ENCODE peak calls at places on chromosomes 1 and 21, in six cellular contexts. Z, H, A, Y, J and S are unnamed samples.

GRCh38 chr1:153796786-153797659 is 21.8 kb downstream of the SLC27A3 start:
- DNase-seq in Z (peak), H (peak), A (peak), Y (peak), J (peak), S (peak)

GRCh38 chr1:24795236-24795635 is 50.0 kb downstream of the CLIC4 start:
- DNase-seq in Z (peak), H (no peak), A (no peak), Y (no peak), J (no peak), S (no peak)

GRCh38 chr1:228405979-228406265 is 713 bp downstream of the TRIM11 start:
- DNase-seq in Z (no peak), H (no peak), A (no peak), Y (no peak), J (no peak), S (no peak)

GRCh38 chr1:121587777-121588176 is 403.0 kb downstream of the SRGAP2C start:
- DNase-seq in Z (peak), H (no peak), A (no peak), Y (no peak), J (peak), S (no peak)

GRCh38 chr1:36099681-36100341 is 11.1 kb downstream of the ADPRS start:
- DNase-seq in Z (peak), H (peak), A (peak), Y (peak), J (peak), S (peak)

GRCh38 chr1:203129501-203130231 is 2.1 kb downstream of the ADORA1 start:
- DNase-seq in Z (peak), H (no peak), A (no peak), Y (peak), J (no peak), S (no peak)

GRCh38 chr1:6125366-6125765 is 54.8 kb downstream of the CHD5 start:
- DNase-seq in Z (no peak), H (no peak), A (no peak), Y (no peak), J (no peak), S (no peak)

GRCh38 chr1:89546082-89546889 is 21.7 kb downstream of the LRRC8B start:
- DNase-seq in Z (peak), H (no peak), A (no peak), Y (no peak), J (peak), S (no peak)

GRCh38 chr1:227541796-227542152 is 21.6 kb upstream of the ZNF678 start:
- DNase-seq in Z (no peak), H (no peak), A (no peak), Y (peak), J (no peak), S (no peak)

GRCh38 chr1:248343451-248343850 is 5.1 kb upstream of the OR14C36 start:
- DNase-seq in Z (no peak), H (no peak), A (no peak), Y (no peak), J (no peak), S (no peak)

GRCh38 chr21:15139881-15140280 is 75.1 kb upstream of the NRIP1 start:
- DNase-seq in Z (no peak), H (no peak), A (no peak), Y (no peak), J (no peak), S (no peak)

GRCh38 chr1:182259229-182259872 is 132.2 kb downstream of the GLUL start:
- DNase-seq in Z (peak), H (peak), A (no peak), Y (no peak), J (peak), S (no peak)

GRCh38 chr1:190353538-190354101 is 124.0 kb downstream of the BRINP3 start:
- DNase-seq in Z (no peak), H (no peak), A (no peak), Y (no peak), J (peak), S (no peak)

GRCh38 chr1:220775238-220775853 is 11.4 kb upstream of the MTARC1 start:
- DNase-seq in Z (peak), H (peak), A (no peak), Y (peak), J (peak), S (peak)

GRCh38 chr1:47333578-47333921 is at the start of gene CMPK1:
- DNase-seq in Z (peak), H (peak), A (peak), Y (peak), J (peak), S (peak)

GRCh38 chr1:26570287-26570686 is 40.7 kb downstream of the RPS6KA1 start:
- DNase-seq in Z (peak), H (no peak), A (no peak), Y (no peak), J (no peak), S (no peak)

GRCh38 chr1:186498071-186498470 is 37.2 kb upstream of the PDC start:
- DNase-seq in Z (no peak), H (no peak), A (no peak), Y (no peak), J (no peak), S (no peak)

GRCh38 chr1:93846151-93846928 is 32.7 kb downstream of the DNTTIP2 start:
- DNase-seq in Z (peak), H (peak), A (peak), Y (peak), J (peak), S (peak)

GRCh38 chr1:86774305-86775304 is 70.2 kb downstream of the SH3GLB1 start:
- DNase-seq in Z (peak), H (peak), A (peak), Y (no peak), J (peak), S (peak)

GRCh38 chr1:118927826-118928225 is 60.3 kb downstream of the TBX15 start:
- DNase-seq in Z (no peak), H (no peak), A (no peak), Y (no peak), J (no peak), S (no peak)

GRCh38 chr1:25006770-25007169 is 76.7 kb upstream of the RUNX3 start:
- DNase-seq in Z (no peak), H (no peak), A (no peak), Y (no peak), J (no peak), S (no peak)

GRCh38 chr1:14602131-14602530 is 3.6 kb downstream of the KAZN start:
- DNase-seq in Z (peak), H (no peak), A (no peak), Y (peak), J (no peak), S (peak)

GRCh38 chr1:31315902-31316301 is 19.1 kb downstream of the ZCCHC17 start:
- DNase-seq in Z (no peak), H (no peak), A (no peak), Y (no peak), J (no peak), S (no peak)

GRCh38 chr21:28590722-28591121 is 402.0 kb downstream of the LTN1 start:
- DNase-seq in Z (no peak), H (no peak), A (no peak), Y (no peak), J (no peak), S (peak)

GRCh38 chr1:64845831-64846425 is 101.1 kb downstream of the RAVER2 start:
- DNase-seq in Z (no peak), H (no peak), A (no peak), Y (no peak), J (no peak), S (no peak)

GRCh38 chr1:20308569-20308968 is 17.9 kb downstream of the VWA5B1 start:
- DNase-seq in Z (no peak), H (no peak), A (no peak), Y (peak), J (no peak), S (no peak)

GRCh38 chr1:183143576-183144315 is 42.3 kb upstream of the LAMC2 start:
- DNase-seq in Z (no peak), H (no peak), A (no peak), Y (no peak), J (no peak), S (no peak)

GRCh38 chr1:228060458-228061190 is 21.9 kb upstream of the ARF1 start:
- DNase-seq in Z (peak), H (no peak), A (no peak), Y (peak), J (no peak), S (peak)

GRCh38 chr1:9615316-9616063 is 26.8 kb downstream of the TMEM201 start:
- DNase-seq in Z (peak), H (peak), A (peak), Y (peak), J (peak), S (peak)

GRCh38 chr1:22039594-22040347 is 12.7 kb upstream of the CDC42 start:
- DNase-seq in Z (peak), H (peak), A (no peak), Y (no peak), J (peak), S (no peak)

GRCh38 chr1:177128665-177129281 is 35.7 kb downstream of the ASTN1 start:
- DNase-seq in Z (no peak), H (no peak), A (no peak), Y (no peak), J (no peak), S (no peak)

GRCh38 chr1:109847251-109847650 is 63.4 kb upstream of the CSF1 start:
- DNase-seq in Z (no peak), H (no peak), A (no peak), Y (no peak), J (no peak), S (no peak)

GRCh38 chr1:41241748-41242644 is at the start of gene SCMH1:
- DNase-seq in Z (peak), H (peak), A (no peak), Y (peak), J (peak), S (peak)

DNA sequence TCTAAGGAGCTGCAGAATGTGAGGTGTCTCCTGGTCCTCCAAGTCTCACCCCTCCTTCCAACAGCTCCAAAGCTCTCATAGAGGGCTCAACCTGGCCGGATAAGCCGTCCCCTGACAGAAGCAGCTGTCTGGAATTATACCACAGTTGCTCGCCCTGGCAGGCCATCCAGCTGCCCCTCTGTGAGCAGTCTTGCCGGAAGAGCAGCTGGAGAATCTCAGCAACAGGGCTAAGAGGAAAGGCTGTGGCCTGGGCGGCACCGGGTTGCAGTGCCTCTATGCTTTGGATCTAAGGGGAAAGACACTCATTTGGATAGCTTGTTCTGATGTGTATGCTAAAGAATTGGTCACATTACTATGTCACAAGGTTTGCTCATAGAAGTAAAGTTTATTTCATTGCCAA is 12.4 kb downstream of the TMCC2 start:
- DNase-seq in Z (no peak), H (no peak), A (no peak), Y (no peak), J (no peak), S (no peak)
- TF ChIP-seq EZH2phosphoT487 in Z (no peak), H (no peak), A (no peak), Y (no peak), J (no peak), S (no peak)

DNA sequence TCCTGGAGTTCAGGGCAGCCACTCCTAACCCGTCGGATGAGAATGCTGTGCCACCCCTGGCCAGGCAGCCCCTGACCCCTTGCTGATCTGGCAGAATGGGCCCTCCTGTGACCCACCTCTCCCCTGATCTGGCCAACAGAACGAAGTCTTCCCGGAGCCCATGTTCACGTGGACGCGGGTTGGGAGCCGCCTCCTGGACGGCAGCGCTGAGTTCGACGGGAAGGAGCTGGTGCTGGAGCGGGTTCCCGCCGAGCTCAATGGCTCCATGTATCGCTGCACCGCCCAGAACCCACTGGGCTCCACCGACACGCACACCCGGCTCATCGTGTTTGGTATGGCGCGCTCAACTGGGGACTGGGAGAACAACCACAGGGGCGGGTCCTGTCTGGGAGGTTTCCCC is 104.1 kb upstream of the KLHDC7A start:
- DNase-seq in Z (no peak), H (no peak), A (no peak), Y (no peak), J (no peak), S (no peak)
- H3K9ac ChIP-seq in Z (no peak), H (no peak), A (no peak), Y (no peak), J (no peak), S (no peak)

DNA sequence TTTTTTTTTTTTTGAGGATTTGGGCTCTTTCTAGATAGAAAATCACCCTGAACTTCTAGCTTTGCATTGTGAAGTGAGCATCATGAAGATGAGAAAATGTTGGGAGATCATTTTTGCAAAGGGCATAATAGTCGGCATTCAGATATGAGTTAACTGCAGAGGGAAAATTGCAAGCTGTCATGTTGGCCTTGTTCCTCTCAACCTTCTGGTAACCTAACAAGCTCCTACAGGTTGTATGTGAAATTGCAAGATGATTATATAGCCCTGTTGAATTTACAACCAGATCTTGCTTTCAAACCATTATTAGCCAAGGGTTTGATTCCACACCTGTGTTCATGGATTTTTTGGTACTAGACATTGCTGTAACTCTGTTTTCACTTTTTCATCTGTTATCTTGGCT is 2.2 kb downstream of the ELOA start:
- DNase-seq in Z (peak), H (peak), A (peak), Y (peak), J (peak), S (peak)
- H3K4me3 ChIP-seq in Z (peak), H (peak), A (peak), Y (no peak), J (peak), S (peak)

DNA sequence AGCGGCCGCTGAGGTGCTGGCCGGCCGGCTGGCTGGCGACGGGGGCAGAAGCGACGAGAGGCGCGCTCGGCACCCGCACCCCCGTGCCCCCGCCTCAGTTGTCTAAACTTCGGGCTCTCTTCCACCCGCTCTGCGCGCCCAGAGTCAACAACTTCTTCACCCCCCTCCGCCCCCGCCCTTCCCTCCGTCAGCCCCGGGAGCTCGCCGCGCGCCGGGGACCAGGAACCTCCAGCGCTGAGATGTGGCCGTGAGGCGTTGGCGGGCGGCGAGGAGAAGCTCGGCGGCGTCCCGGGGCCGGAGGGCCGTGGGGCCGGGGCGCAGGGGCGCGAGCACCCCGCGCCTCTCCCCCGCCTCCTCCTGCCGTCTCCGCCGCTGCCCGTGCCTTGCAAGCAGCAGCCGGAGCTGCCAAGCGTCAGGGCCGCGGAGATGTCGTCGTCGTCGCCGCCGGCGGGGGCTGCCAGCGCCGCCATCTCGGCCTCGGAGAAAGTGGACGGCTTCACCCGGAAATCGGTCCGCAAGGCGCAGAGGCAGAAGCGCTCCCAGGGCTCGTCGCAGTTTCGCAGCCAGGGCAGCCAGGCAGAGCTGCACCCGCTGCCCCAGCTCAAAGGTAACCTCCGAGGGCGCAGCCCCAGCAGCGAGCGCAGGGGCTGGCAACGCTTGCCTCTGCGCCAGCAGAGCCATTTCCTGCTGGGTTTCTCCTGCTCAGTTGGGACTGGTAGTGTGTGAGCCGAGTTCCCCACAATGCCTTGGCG is 651 bp downstream of the PPP2R5A start:
- DNase-seq in Z (peak), H (peak), A (peak), Y (peak), J (peak), S (peak)
- TF ChIP-seq EZH2phosphoT487 in Z (no peak), H (no peak), A (no peak), Y (no peak), J (no peak), S (no peak)